ENCODE peak calls at places on chromosome 1, in ten cellular contexts. V is heart right ventricle; E is pancreas; O is CD4-positive, alpha-beta T cell; Z is AG04449; X is PC-9; J is body of pancreas; F is tibial artery; T is astrocyte of the spinal cord; U is dorsolateral prefrontal cortex. N is an unnamed sample.

GRCh38 chr1:187956975-187957374 is 1128.2 kb downstream of the PLA2G4A start:
- DNase-seq in J (no peak), T (no peak), E (no peak), X (no peak), Z (no peak), V (no peak), O (no peak), F (no peak), U (no peak), N (no peak)

GRCh38 chr1:166489670-166490436 is 323.1 kb upstream of the FAM78B start:
- DNase-seq in X (peak), V (peak), E (no peak), U (no peak), J (peak), F (no peak), O (peak), T (no peak), Z (no peak), N (peak)

GRCh38 chr1:208178091-208178529 is 66.1 kb downstream of the PLXNA2 start:
- DNase-seq in U (no peak), E (peak), J (peak), V (no peak), T (no peak), X (peak), F (peak), Z (no peak), O (no peak), N (no peak)

GRCh38 chr1:74583365-74583764 is 71.0 kb upstream of the LRRC53 start:
- DNase-seq in T (no peak), E (no peak), J (no peak), O (no peak), X (no peak), V (no peak), Z (no peak), U (no peak), F (no peak), N (no peak)

GRCh38 chr1:64440423-64440822 is 29.5 kb upstream of the CACHD1 start:
- DNase-seq in T (no peak), U (no peak), Z (no peak), E (no peak), F (no peak), V (peak), J (no peak), X (no peak), O (no peak), N (no peak)

GRCh38 chr1:176110203-176110602 is 96.9 kb downstream of the COP1 start:
- DNase-seq in X (no peak), V (no peak), T (peak), E (no peak), O (no peak), J (no peak), U (no peak), F (no peak), Z (peak), N (no peak)

GRCh38 chr1:202058001-202058908 is 47.9 kb downstream of the ELF3 start:
- DNase-seq in J (no peak), O (no peak), V (no peak), F (no peak), X (peak), E (no peak), T (peak), Z (no peak), U (no peak), N (no peak)

GRCh38 chr1:58500036-58500435 is 46.5 kb downstream of the OMA1 start:
- DNase-seq in F (no peak), T (no peak), V (no peak), O (no peak), E (no peak), X (no peak), J (no peak), U (no peak), Z (no peak), N (no peak)

GRCh38 chr1:185062710-185063370 is 17.5 kb downstream of the RNF2 start:
- DNase-seq in T (no peak), V (no peak), J (no peak), E (no peak), F (no peak), O (no peak), X (no peak), U (no peak), Z (no peak), N (no peak)

GRCh38 chr1:89953072-89953626 is 41.8 kb upstream of the ZNF326 start:
- DNase-seq in F (no peak), J (peak), E (no peak), U (no peak), X (peak), V (no peak), Z (peak), T (peak), O (no peak), N (no peak)

GRCh38 chr1:206507395-206508129 is at the start of gene RASSF5:
- DNase-seq in O (peak), Z (no peak), F (peak), U (peak), T (peak), E (peak), X (peak), J (peak), V (peak), N (peak)

GRCh38 chr1:82632164-82632563 is 831.4 kb downstream of the ADGRL2 start:
- DNase-seq in Z (no peak), U (no peak), T (no peak), V (no peak), O (no peak), X (no peak), E (no peak), J (no peak), F (no peak), N (no peak)

GRCh38 chr1:165841582-165842362 is 14.4 kb downstream of the UCK2 start:
- DNase-seq in F (no peak), O (no peak), Z (no peak), X (no peak), J (no peak), U (no peak), T (peak), E (no peak), V (no peak), N (no peak)

GRCh38 chr1:101039245-101039644 is 13.7 kb upstream of the DPH5 start:
- DNase-seq in E (no peak), O (no peak), T (peak), J (no peak), X (no peak), F (no peak), Z (no peak), V (no peak), U (no peak), N (no peak)

GRCh38 chr1:231357831-231358354 is 19.8 kb downstream of the SPRTN start:
- DNase-seq in Z (peak), E (no peak), O (peak), J (peak), F (no peak), V (peak), X (peak), U (no peak), T (peak), N (no peak)

GRCh38 chr1:92461364-92462097 is 25.2 kb downstream of the GFI1 start:
- DNase-seq in J (no peak), Z (no peak), X (no peak), O (no peak), T (no peak), F (no peak), U (no peak), V (no peak), E (no peak), N (no peak)

GRCh38 chr1:18283601-18284385 is 176.2 kb downstream of the IGSF21 start:
- DNase-seq in T (no peak), V (no peak), U (no peak), E (no peak), J (no peak), F (no peak), Z (no peak), X (no peak), O (no peak), N (no peak)

GRCh38 chr1:108819878-108820277 is 37.0 kb downstream of the AKNAD1 start:
- DNase-seq in X (no peak), J (no peak), T (no peak), F (no peak), Z (no peak), V (no peak), O (no peak), E (no peak), U (no peak), N (no peak)

GRCh38 chr1:33338495-33339211 is 17.8 kb upstream of the A3GALT2 start:
- DNase-seq in X (no peak), Z (no peak), O (no peak), U (no peak), J (peak), T (peak), E (peak), F (peak), V (peak), N (no peak)

GRCh38 chr1:33342041-33342723 is 21.3 kb upstream of the A3GALT2 start:
- DNase-seq in U (peak), F (peak), E (peak), X (peak), J (peak), O (no peak), V (peak), Z (peak), T (peak), N (no peak)

GRCh38 chr1:33341190-33341589 is 20.3 kb upstream of the A3GALT2 start:
- DNase-seq in Z (no peak), V (no peak), J (no peak), U (no peak), T (no peak), O (no peak), E (no peak), F (peak), X (no peak), N (no peak)

GRCh38 chr1:33337994-33338494 is 17.1 kb upstream of the A3GALT2 start:
- DNase-seq in F (no peak), O (no peak), U (no peak), V (no peak), X (no peak), J (no peak), Z (no peak), T (peak), E (no peak), N (no peak)

DNA sequence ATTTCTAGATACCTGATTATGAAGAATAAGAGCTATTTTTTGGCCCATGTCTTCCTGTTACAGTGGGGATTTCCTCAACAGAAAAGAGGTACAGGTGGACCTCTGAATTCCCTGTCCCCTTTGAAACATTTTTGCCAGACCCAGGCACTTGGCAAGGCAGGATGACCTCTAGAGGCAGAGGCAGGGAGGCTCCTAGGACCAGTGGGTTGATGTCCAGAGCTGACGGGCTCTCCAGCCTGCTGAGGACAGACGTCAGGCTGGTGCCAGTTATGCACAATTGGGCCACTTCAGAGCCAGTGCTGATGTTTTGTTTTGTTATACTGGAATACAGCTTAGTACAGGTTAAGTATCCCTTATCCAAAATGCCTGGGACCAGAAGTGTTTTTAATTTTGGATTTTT is 18.5 kb upstream of the A3GALT2 start:
- DNase-seq in J (no peak), O (no peak), Z (no peak), U (no peak), F (peak), V (no peak), E (no peak), T (no peak), X (no peak), N (no peak)
- TF ChIP-seq CTCF in J (peak), O (no peak), Z (no peak), U (no peak), F (no peak), V (no peak), E (no peak), T (peak), X (no peak), N (no peak)

GRCh38 chr1:179293340-179294327 is at the start of gene SOAT1:
- DNase-seq in Z (peak), X (peak), U (peak), V (peak), E (peak), F (peak), T (peak), O (peak), J (peak), N (peak)
- TF ChIP-seq CTCF in Z (peak), X (no peak), U (peak), V (no peak), E (no peak), F (no peak), T (peak), O (no peak), J (peak), N (peak)

GRCh38 chr1:113905435-113905861 is 322 bp downstream of the DCLRE1B start:
- DNase-seq in O (no peak), V (no peak), F (no peak), Z (no peak), T (no peak), X (no peak), E (peak), J (peak), U (no peak), N (no peak)
- TF ChIP-seq CTCF in O (no peak), V (no peak), F (no peak), Z (no peak), T (no peak), X (no peak), E (no peak), J (no peak), U (no peak), N (peak)

DNA sequence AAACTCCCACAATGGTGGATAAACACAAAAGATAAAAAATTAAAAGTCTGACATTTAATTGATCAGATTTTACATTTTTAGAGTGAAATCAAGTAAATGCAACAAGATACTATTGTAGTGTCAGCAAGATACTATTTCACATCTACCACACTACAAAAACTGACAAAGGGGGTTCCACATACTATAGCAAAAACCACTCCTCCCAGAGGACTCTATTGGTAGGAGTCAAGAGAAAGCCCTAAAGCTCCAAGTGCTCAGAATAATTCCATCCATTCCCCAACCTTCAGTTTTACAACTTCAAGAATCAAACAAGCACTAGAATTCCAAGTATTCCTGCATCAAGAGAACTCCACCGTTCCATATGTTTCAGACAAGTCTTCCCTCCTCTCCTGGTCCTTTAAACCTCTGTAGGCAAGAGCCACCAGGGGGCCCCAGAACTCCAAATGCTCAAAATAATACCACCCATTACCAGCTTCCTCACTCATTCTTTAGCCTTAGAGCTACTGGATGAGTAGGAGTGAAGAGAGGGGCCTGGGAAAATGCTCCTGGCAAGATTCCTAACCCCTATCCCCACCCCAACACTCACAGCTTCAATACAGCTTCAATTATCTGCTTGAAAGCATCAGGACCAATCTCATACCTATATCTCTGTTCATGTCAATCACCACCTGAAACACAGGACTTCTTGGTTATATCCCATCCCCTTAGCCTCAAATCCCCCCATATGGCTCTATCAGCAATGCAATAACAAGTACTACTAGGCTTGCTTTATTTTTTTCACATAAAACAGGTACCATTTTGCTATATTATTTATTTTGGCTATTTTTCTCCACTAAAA is 9.9 kb downstream of the TOR1AIP2 start:
- DNase-seq in O (peak), U (no peak), X (peak), F (no peak), Z (no peak), E (peak), T (peak), V (peak), J (peak), N (peak)
- TF ChIP-seq CTCF in O (peak), U (peak), X (peak), F (peak), Z (peak), E (peak), T (peak), V (peak), J (peak), N (peak)

GRCh38 chr1:86499987-86500593 is 31.4 kb downstream of the CLCA1 start:
- DNase-seq in E (no peak), T (peak), Z (no peak), V (no peak), F (no peak), J (no peak), X (no peak), U (no peak), O (no peak), N (no peak)
- TF ChIP-seq CTCF in E (peak), T (peak), Z (peak), V (peak), F (peak), J (peak), X (peak), U (peak), O (peak), N (peak)

DNA sequence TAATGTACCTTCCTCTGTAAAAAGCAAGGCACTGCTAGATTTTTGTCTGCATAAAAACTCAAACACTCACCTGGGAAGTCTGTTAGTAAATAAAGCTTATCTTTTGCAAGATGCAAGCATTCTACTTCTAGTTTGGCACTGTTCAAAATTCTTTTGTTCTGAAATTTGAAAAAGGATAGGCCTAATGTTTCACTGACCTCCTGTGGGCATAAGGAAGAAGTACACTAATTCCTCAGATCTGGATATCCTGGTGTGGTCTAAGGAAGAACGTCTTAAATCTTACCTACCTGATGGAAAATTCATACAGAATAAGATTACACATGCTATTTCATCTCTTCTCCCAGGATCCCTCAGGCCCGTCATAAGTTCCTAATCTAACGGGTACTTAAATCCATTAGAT is 93.5 kb upstream of the CAMK1G start:
- DNase-seq in O (no peak), V (no peak), J (no peak), U (no peak), E (no peak), Z (no peak), F (no peak), X (no peak), T (peak), N (no peak)
- TF ChIP-seq CTCF in O (no peak), V (no peak), J (no peak), U (peak), E (no peak), Z (peak), F (no peak), X (peak), T (peak), N (no peak)

GRCh38 chr1:111739984-111740765 is 980 bp upstream of the INKA2 start:
- DNase-seq in V (peak), E (peak), U (peak), X (no peak), Z (no peak), O (peak), F (peak), T (peak), J (peak), N (peak)
- TF ChIP-seq CTCF in V (no peak), E (no peak), U (no peak), X (no peak), Z (peak), O (no peak), F (no peak), T (no peak), J (no peak), N (no peak)

DNA sequence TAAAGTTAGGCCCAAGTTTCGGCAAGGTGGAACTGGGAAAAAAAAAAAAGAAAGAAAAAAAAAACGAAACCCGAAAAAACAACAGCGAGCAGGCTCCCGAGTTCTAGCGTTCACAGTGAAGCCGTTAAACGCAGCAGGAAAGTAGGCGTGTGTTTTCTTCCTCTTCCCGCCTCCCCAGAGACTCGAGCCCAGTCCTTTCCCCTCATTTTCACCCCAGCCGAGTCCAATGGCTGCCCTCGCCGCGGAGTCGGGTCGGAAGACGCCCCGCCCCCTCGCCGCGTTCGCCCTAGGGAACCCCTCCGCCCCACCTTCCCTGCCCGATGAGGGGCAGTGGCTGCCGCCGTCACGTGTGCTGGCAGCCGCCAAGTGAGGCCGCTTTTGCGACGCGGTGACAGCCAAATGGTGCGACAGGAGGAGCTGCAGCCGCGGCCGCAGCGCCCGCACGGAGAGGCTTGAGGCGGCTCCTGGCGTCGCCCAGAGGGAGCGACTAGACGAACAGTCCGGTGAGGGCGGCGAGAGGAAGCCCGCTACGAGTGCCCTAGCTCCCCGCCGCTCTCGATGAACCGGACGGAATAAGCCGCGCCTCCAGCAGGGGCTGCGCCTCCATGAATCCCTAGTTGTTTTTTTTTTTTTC is at the start of gene PKN2:
- DNase-seq in O (peak), E (peak), V (peak), F (peak), U (peak), Z (peak), X (peak), J (peak), T (peak), N (peak)
- TF ChIP-seq CTCF in O (peak), E (no peak), V (no peak), F (peak), U (peak), Z (peak), X (no peak), J (peak), T (no peak), N (no peak)

GRCh38 chr1:70537788-70538187 is 126.7 kb downstream of the CTH start:
- DNase-seq in T (no peak), V (no peak), J (no peak), F (no peak), E (no peak), Z (no peak), X (no peak), O (no peak), U (no peak), N (no peak)

GRCh38 chr1:70542856-70543255 is 131.8 kb downstream of the CTH start:
- DNase-seq in U (no peak), T (no peak), E (no peak), X (no peak), J (no peak), F (no peak), Z (no peak), O (no peak), V (no peak), N (no peak)

GRCh38 chr1:70546726-70547125 is 135.7 kb downstream of the CTH start:
- DNase-seq in J (no peak), F (no peak), X (no peak), Z (no peak), U (no peak), E (no peak), T (no peak), O (no peak), V (no peak), N (no peak)

GRCh38 chr1:70536708-70537398 is 125.8 kb downstream of the CTH start:
- DNase-seq in V (no peak), E (no peak), U (no peak), O (no peak), F (no peak), T (no peak), J (no peak), X (no peak), Z (no peak), N (no peak)

GRCh38 chr1:70542040-70542439 is 131.0 kb downstream of the CTH start:
- DNase-seq in V (no peak), J (no peak), U (no peak), X (no peak), Z (no peak), O (no peak), E (no peak), F (no peak), T (no peak), N (no peak)
- TF ChIP-seq CTCF in V (no peak), J (no peak), U (no peak), X (no peak), Z (no peak), O (no peak), E (no peak), F (no peak), T (no peak), N (no peak)